ENCODE peak calls at places on chromosomes 4 and X, in five cellular contexts. M is left lung, V is naive B cell, L is transverse colon, E is AG04450. W is an unnamed sample.

GRCh38 chr4:168449740-168450442 is 30.4 kb downstream of the DDX60L start:
- DNase-seq in V (no peak), M (no peak), L (no peak), E (no peak), W (peak; percentile 24)

GRCh38 chrX:20320461-20321159 is 53.9 kb upstream of the RPS6KA3 start:
- DNase-seq in V (peak; percentile 74), L (no peak), M (no peak), E (no peak), W (no peak)

GRCh38 chrX:69229436-69229835 is 64.2 kb upstream of the PJA1 start:
- DNase-seq in M (no peak), L (no peak), V (no peak), E (peak; percentile 30), W (no peak)

GRCh38 chrX:136880003-136880451 is 498 bp downstream of the RBMX start:
- DNase-seq in E (no peak), V (peak; percentile 38), L (peak; percentile 19), M (peak; percentile 36), W (peak; percentile 11)

GRCh38 chr4:176778491-176778890 is 14.2 kb downstream of the VEGFC start:
- DNase-seq in V (no peak), M (no peak), L (no peak), E (no peak), W (no peak)

GRCh38 chrX:149848855-149849254 is 32.1 kb upstream of the MAGEA8 start:
- DNase-seq in E (no peak), L (no peak), M (no peak), V (no peak), W (no peak)

GRCh38 chr4:177214935-177215334 is 94.7 kb upstream of the NEIL3 start:
- DNase-seq in V (no peak), E (no peak), L (no peak), M (no peak), W (no peak)

GRCh38 chrX:46198858-46199257 is 346.4 kb downstream of the ZNF674 start:
- DNase-seq in V (no peak), M (no peak), E (no peak), L (no peak), W (no peak)

GRCh38 chr4:85527815-85528214 is 52.9 kb downstream of the ARHGAP24 start:
- DNase-seq in M (no peak), V (no peak), E (no peak), L (no peak), W (no peak)

GRCh38 chr4:153850525-153851280 is 61.8 kb upstream of the SFRP2 start:
- DNase-seq in M (no peak), V (no peak), L (no peak), E (no peak), W (no peak)

GRCh38 chr4:82360298-82361177 is 13.3 kb downstream of the HNRNPD start:
- DNase-seq in L (no peak), M (no peak), E (no peak), V (peak; percentile 50), W (no peak)

GRCh38 chr4:1448589-1449420 is 42.6 kb upstream of the NKX1-1 start:
- DNase-seq in V (no peak), L (no peak), E (no peak), M (no peak), W (no peak)

W was measured in mucosa of gallbladder.